ENCODE peak calls at places on chromosomes 11 and 22, in five cellular contexts. T, X, G, I and H are unnamed samples.
A peak's percentile ranks its signal among the peaks of the same experiment; 100 is the strongest.

GRCh38 chr11:108496643-108497256 is 1.4 kb downstream of the POGLUT3 start:
- DNase-seq in T (no peak), X (peak; percentile 24), I (no peak), G (no peak), H (no peak)

GRCh38 chr22:39520874-39521857 is 804 bp downstream of the ATF4 start:
- DNase-seq in X (peak; percentile 84), G (peak; percentile 91), T (peak; percentile 77), I (peak; percentile 76), H (peak; percentile 88)

GRCh38 chr11:111765320-111765983 is 737 bp downstream of the PPP2R1B start:
- DNase-seq in X (peak; percentile 12), T (no peak), G (no peak), I (peak; percentile 64), H (no peak)

GRCh38 chr22:27286711-27287110 is 514.8 kb downstream of the MN1 start:
- DNase-seq in I (no peak), T (no peak), G (no peak), X (no peak), H (no peak)

GRCh38 chr11:77596626-77597025 is 6.9 kb downstream of the AQP11 start:
- DNase-seq in X (peak; percentile 89), T (no peak), I (no peak), G (no peak), H (no peak)

GRCh38 chr22:31122532-31123291 is at the start of gene INPP5J:
- DNase-seq in G (no peak), X (peak; percentile 37), I (peak; percentile 80), T (no peak), H (no peak)

GRCh38 chr22:47176573-47177333 is 414.3 kb downstream of the TBC1D22A start:
- DNase-seq in X (no peak), I (no peak), G (peak; percentile 63), T (no peak), H (peak; percentile 4)

GRCh38 chr22:49765091-49765771 is 62.4 kb downstream of the BRD1 start:
- DNase-seq in G (peak; percentile 50), X (no peak), T (no peak), I (no peak), H (no peak)

GRCh38 chr11:77204792-77205466 is 76.9 kb downstream of the MYO7A start:
- DNase-seq in T (no peak), X (no peak), G (no peak), I (no peak), H (no peak)

GRCh38 chr11:88259431-88259830 is 78.1 kb downstream of the CTSC start:
- DNase-seq in G (no peak), I (no peak), X (no peak), T (no peak), H (no peak)

GRCh38 chr11:59115556-59115955 is 8.5 kb downstream of the FAM111B start:
- DNase-seq in T (no peak), X (no peak), I (no peak), G (no peak), H (no peak)

GRCh38 chr11:37710031-37710430 is 1112.0 kb upstream of the RAG2 start:
- DNase-seq in I (no peak), T (no peak), G (no peak), X (peak; percentile 23), H (no peak)

GRCh38 chr22:44347098-44347497 is 34.3 kb upstream of the SHISAL1 start:
- DNase-seq in T (no peak), G (no peak), I (no peak), X (no peak), H (no peak)

GRCh38 chr11:94873910-94874575 is 99.3 kb downstream of the CWC15 start:
- DNase-seq in T (no peak), G (peak; percentile 66), I (no peak), X (no peak), H (no peak)

GRCh38 chr11:47225552-47226137 is 10.9 kb downstream of the DDB2 start:
- DNase-seq in I (no peak), G (no peak), T (no peak), X (peak; percentile 33), H (no peak)

GRCh38 chr11:65304613-65305012 is 10.1 kb upstream of the CDC42EP2 start:
- DNase-seq in G (no peak), X (no peak), I (no peak), T (no peak), H (no peak)

GRCh38 chr11:65303542-65303941 is 11.1 kb upstream of the CDC42EP2 start:
- DNase-seq in T (no peak), G (no peak), I (no peak), X (no peak), H (no peak)

GRCh38 chr11:65304110-65304509 is 10.6 kb upstream of the CDC42EP2 start:
- DNase-seq in T (no peak), I (no peak), X (no peak), G (no peak), H (no peak)

GRCh38 chr11:65307298-65308229 is 7.1 kb upstream of the CDC42EP2 start:
- DNase-seq in G (no peak), X (no peak), T (no peak), I (no peak), H (no peak)

GRCh38 chr11:65305501-65306268 is 9.0 kb upstream of the CDC42EP2 start:
- DNase-seq in X (peak; percentile 94), I (no peak), T (no peak), G (no peak), H (no peak)
- TF ChIP-seq CTCF in X (no peak), I (no peak), T (no peak), G (no peak), H (no peak)

GRCh38 chr11:103534959-103535358 is 425.7 kb downstream of the DYNC2H1 start:
- DNase-seq in X (no peak), I (no peak), G (no peak), T (no peak), H (no peak)
- TF ChIP-seq CTCF in X (no peak), I (no peak), G (no peak), T (no peak), H (no peak)

GRCh38 chr11:92411431-92411830 is 186.8 kb downstream of the FAT3 start:
- DNase-seq in I (peak; percentile 68), G (no peak), X (no peak), T (no peak), H (no peak)
- TF ChIP-seq CTCF in I (no peak), G (no peak), X (no peak), T (no peak), H (no peak)

GRCh38 chr11:20563871-20564270 is 35.5 kb upstream of the SLC6A5 start:
- DNase-seq in X (no peak), I (no peak), G (no peak), T (no peak), H (no peak)

GRCh38 chr11:20566591-20567434 is 32.6 kb upstream of the SLC6A5 start:
- DNase-seq in I (no peak), X (no peak), T (no peak), G (no peak), H (no peak)

GRCh38 chr11:20561915-20562314 is 37.5 kb upstream of the SLC6A5 start:
- DNase-seq in T (no peak), X (no peak), G (no peak), I (no peak), H (no peak)

GRCh38 chr11:20565236-20565635 is 34.2 kb upstream of the SLC6A5 start:
- DNase-seq in X (no peak), G (no peak), I (no peak), T (no peak), H (no peak)

GRCh38 chr11:20564811-20565210 is 34.6 kb upstream of the SLC6A5 start:
- DNase-seq in G (no peak), T (no peak), X (no peak), I (no peak), H (no peak)
- TF ChIP-seq CTCF in G (no peak), T (no peak), X (no peak), I (no peak), H (no peak)

GRCh38 chr11:118174006-118174567 is 2.4 kb downstream of the SCN2B start:
- DNase-seq in I (no peak), G (no peak), T (no peak), X (no peak), H (no peak)

GRCh38 chr11:118175031-118175531 is 1.4 kb downstream of the SCN2B start:
- DNase-seq in X (peak; percentile 18), G (no peak), T (no peak), I (no peak), H (no peak)

GRCh38 chr11:118180300-118180703 is 3.9 kb upstream of the SCN2B start:
- DNase-seq in G (no peak), I (peak; percentile 89), T (peak; percentile 45), X (peak; percentile 60), H (no peak)

GRCh38 chr11:118175600-118176399 is 639 bp downstream of the SCN2B start:
- DNase-seq in X (no peak), T (no peak), G (no peak), I (no peak), H (no peak)

GRCh38 chr11:118176400-118177134 is at the start of gene SCN2B:
- DNase-seq in G (no peak), T (no peak), I (peak; percentile 71), X (peak; percentile 55), H (no peak)
- TF ChIP-seq CTCF in G (no peak), T (no peak), I (no peak), X (no peak), H (no peak)

GRCh38 chr11:22192289-22192641 is 620 bp upstream of the ANO5 start:
- DNase-seq in I (peak; percentile 84), T (peak; percentile 24), X (no peak), G (no peak), H (no peak)
- TF ChIP-seq CTCF in I (peak; percentile 54), T (no peak), X (no peak), G (no peak), H (peak; percentile 52)

GRCh38 chr22:43090130-43090789 is 1.1 kb upstream of the TTLL1 start:
- DNase-seq in G (no peak), I (no peak), X (peak; percentile 86), T (peak; percentile 18), H (peak; percentile 38)
- TF ChIP-seq CTCF in G (no peak), I (no peak), X (peak; percentile 50), T (peak; percentile 16), H (peak; percentile 46)

GRCh38 chr22:28772633-28773460 is at the start of gene CCDC117:
- DNase-seq in I (peak; percentile 98), X (peak; percentile 97), T (peak; percentile 88), G (peak; percentile 93), H (peak; percentile 90)
- TF ChIP-seq CTCF in I (no peak), X (no peak), T (peak; percentile 32), G (no peak), H (no peak)

GRCh38 chr22:48517039-48518030 is 1310.3 kb downstream of the BRD1 start:
- DNase-seq in G (no peak), I (no peak), X (no peak), T (peak; percentile 39), H (no peak)
- TF ChIP-seq CTCF in G (no peak), I (no peak), X (no peak), T (no peak), H (no peak)